ENCODE peak calls at places on chromosomes 11 and 22, in nine cellular contexts. E, N, S, H, I, K, P, C and A are unnamed samples.
A peak's percentile ranks its signal among the peaks of the same experiment; 100 is the strongest.

GRCh38 chr11:75421902-75422247 is 11.1 kb downstream of the KLHL35 start:
- DNase-seq in E (no peak), N (no peak), S (no peak), H (no peak), I (no peak), K (no peak), P (no peak), C (no peak), A (no peak)

GRCh38 chr22:30279932-30280331 is 9.4 kb downstream of the CASTOR1 start:
- DNase-seq in E (no peak), N (no peak), S (no peak), H (no peak), I (no peak), K (no peak), P (no peak), C (no peak), A (no peak)

GRCh38 chr22:36659762-36660509 is 43.6 kb downstream of the CACNG2 start:
- DNase-seq in E (peak; percentile 74), N (peak; percentile 91), S (peak; percentile 88), H (no peak), I (peak; percentile 74), K (peak; percentile 20), P (peak; percentile 78), C (peak; percentile 69), A (peak; percentile 96)

GRCh38 chr11:111540114-111540920 is at the start of gene LAYN:
- DNase-seq in E (peak; percentile 88), N (no peak), S (peak; percentile 28), H (no peak), I (no peak), K (peak; percentile 48), P (no peak), C (no peak), A (no peak)

GRCh38 chr11:42315846-42316245 is 856.4 kb upstream of the LRRC4C start:
- DNase-seq in E (no peak), N (no peak), S (no peak), H (no peak), I (no peak), K (no peak), P (no peak), C (no peak), A (no peak)

GRCh38 chr11:94845622-94846021 is 77.5 kb downstream of the AMOTL1 start:
- DNase-seq in E (no peak), N (no peak), S (peak; percentile 78), H (no peak), I (no peak), K (no peak), P (no peak), C (no peak), A (no peak)

GRCh38 chr11:6862961-6863360 is at the start of gene OR10A2:
- DNase-seq in E (no peak), N (no peak), S (no peak), H (no peak), I (no peak), K (no peak), P (no peak), C (no peak), A (no peak)

GRCh38 chr11:114377612-114378267 is 22.6 kb downstream of the C11orf71 start:
- DNase-seq in E (no peak), N (no peak), S (no peak), H (no peak), I (no peak), K (no peak), P (no peak), C (peak; percentile 82), A (no peak)

GRCh38 chr11:32890843-32891656 is 1.6 kb upstream of the QSER1 start:
- DNase-seq in E (no peak), N (no peak), S (no peak), H (no peak), I (no peak), K (no peak), P (no peak), C (no peak), A (no peak)

GRCh38 chr22:36465232-36466021 is 16.0 kb downstream of the TXN2 start:
- DNase-seq in E (no peak), N (peak; percentile 86), S (peak; percentile 89), H (no peak), I (peak; percentile 92), K (peak; percentile 4), P (peak; percentile 85), C (no peak), A (peak; percentile 94)

GRCh38 chr22:19568337-19569311 is 44.4 kb upstream of the CLDN5 start:
- DNase-seq in E (no peak), N (no peak), S (no peak), H (no peak), I (peak; percentile 43), K (no peak), P (no peak), C (peak; percentile 49), A (no peak)

GRCh38 chr11:116500833-116501622 is 271.8 kb downstream of the BUD13 start:
- DNase-seq in E (no peak), N (no peak), S (no peak), H (no peak), I (no peak), K (no peak), P (no peak), C (no peak), A (no peak)

GRCh38 chr11:112179601-112180000 is 4.3 kb downstream of the BCO2 start:
- DNase-seq in E (no peak), N (no peak), S (no peak), H (no peak), I (no peak), K (no peak), P (no peak), C (no peak), A (no peak)

GRCh38 chr22:30251661-30252226 is 5.2 kb upstream of the LIF start:
- DNase-seq in E (no peak), N (no peak), S (no peak), H (no peak), I (no peak), K (no peak), P (no peak), C (no peak), A (peak; percentile 49)

GRCh38 chr11:69525516-69526452 is 44.3 kb downstream of the LINC01488 start:
- DNase-seq in E (no peak), N (no peak), S (no peak), H (peak; percentile 33), I (no peak), K (no peak), P (no peak), C (no peak), A (no peak)

GRCh38 chr11:69524291-69524882 is 42.9 kb downstream of the LINC01488 start:
- DNase-seq in E (no peak), N (no peak), S (no peak), H (peak; percentile 39), I (peak; percentile 32), K (no peak), P (no peak), C (peak; percentile 16), A (peak; percentile 40)

GRCh38 chr11:69526453-69526810 is 45.0 kb downstream of the LINC01488 start:
- DNase-seq in E (no peak), N (no peak), S (no peak), H (no peak), I (no peak), K (no peak), P (no peak), C (no peak), A (no peak)

GRCh38 chr11:69523453-69523852 is 42.0 kb downstream of the LINC01488 start:
- DNase-seq in E (no peak), N (no peak), S (no peak), H (peak; percentile 19), I (no peak), K (no peak), P (no peak), C (no peak), A (no peak)

DNA sequence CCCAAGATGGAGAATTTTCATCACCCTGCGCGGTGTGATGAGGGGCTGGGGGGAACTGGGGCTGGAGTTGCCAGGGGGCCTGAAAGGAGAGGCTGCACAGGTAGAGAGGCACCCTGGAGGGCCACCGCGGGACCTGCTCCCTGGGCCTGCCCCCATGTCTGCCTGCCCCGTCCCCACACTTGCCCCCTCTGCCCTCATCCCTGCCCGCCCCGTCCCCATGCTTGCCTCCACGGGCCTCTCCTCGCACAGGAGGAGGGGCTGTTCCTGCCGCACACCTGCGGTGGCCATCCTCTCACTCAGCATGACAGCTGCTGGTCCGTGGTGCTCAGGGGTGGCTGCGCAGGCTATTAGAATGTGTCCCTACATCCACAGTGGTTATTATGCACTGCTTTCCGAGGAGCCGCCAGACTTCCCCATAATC is 43.5 kb downstream of the LINC01488 start:
- DNase-seq in E (no peak), N (no peak), S (no peak), H (peak; percentile 34), I (no peak), K (no peak), P (no peak), C (no peak), A (no peak)
- TF ChIP-seq CTCF in E (no peak), N (no peak), S (no peak), H (no peak), I (no peak), K (no peak), P (no peak), C (no peak), A (no peak)

GRCh38 chr11:67665537-67666302 is 8.7 kb downstream of the ALDH3B2 start:
- DNase-seq in E (no peak), N (no peak), S (peak; percentile 78), H (peak; percentile 74), I (no peak), K (peak; percentile 33), P (no peak), C (no peak), A (peak; percentile 77)
- TF ChIP-seq CTCF in E (no peak), N (peak; percentile 56), S (peak; percentile 22), H (peak; percentile 77), I (peak; percentile 19), K (peak; percentile 16), P (no peak), C (no peak), A (peak; percentile 53)

DNA sequence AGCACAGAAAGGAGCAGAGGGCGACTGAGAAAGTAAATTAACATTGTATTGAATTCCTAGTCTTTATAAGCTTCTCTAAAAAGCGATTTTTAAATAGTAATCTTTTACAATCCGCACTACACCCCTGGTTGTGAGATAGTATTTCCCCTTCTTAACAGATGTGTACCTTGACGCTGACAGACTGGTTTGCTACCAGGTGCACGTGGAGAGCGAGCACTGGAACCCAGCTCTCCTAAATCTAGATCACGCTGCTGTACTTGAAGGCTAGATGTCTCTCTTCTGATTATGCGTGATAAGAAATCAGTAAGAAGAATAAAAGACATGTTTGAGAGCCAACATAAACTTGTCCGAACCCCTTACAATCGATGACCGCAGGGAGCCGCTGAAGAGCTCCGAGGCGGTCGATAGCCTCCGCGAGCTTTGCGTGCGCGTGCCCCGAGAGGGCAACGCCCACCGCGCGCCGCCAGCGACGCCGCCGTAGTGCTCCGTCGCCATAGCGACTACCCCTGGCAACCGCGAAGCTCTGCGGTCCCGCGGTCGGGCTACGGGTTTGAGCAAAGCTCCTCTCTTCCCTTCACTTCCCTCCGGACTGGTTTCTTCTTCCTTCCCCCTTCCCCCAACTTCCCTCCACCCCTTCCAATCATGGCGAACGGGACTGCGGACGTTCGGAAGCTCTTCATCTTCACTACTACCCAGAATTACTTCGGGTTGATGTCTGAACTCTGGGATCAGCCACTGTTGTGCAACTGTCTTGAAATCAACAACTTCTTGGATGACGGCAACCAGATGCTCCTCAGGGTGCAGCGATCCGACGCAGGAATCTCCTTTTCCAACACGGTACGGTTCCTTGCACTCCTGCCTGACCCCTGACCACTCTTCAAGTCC is at the start of gene DYNC2H1:
- DNase-seq in E (peak; percentile 88), N (peak; percentile 52), S (peak; percentile 87), H (peak; percentile 91), I (peak; percentile 71), K (peak; percentile 90), P (peak; percentile 72), C (peak; percentile 76), A (peak; percentile 83)
- TF ChIP-seq CTCF in E (peak; percentile 42), N (no peak), S (peak; percentile 31), H (peak; percentile 84), I (peak; percentile 58), K (peak; percentile 17), P (peak; percentile 86), C (peak; percentile 57), A (peak; percentile 45)

GRCh38 chr11:66283461-66284105 is 5.4 kb downstream of the YIF1A start:
- DNase-seq in E (no peak), N (no peak), S (no peak), H (no peak), I (no peak), K (no peak), P (no peak), C (no peak), A (no peak)
- TF ChIP-seq CTCF in E (no peak), N (no peak), S (no peak), H (no peak), I (no peak), K (no peak), P (no peak), C (no peak), A (peak; percentile 27)